ENCODE peak calls at places on chromosomes 4 and X, in ten cellular contexts. G is fibroblast of the aortic adventitia; R is Caco-2; X is hippocampal formation; T is activated CD8-positive, alpha-beta memory T cell treated with anti-CD3 and anti-CD28 coated beads for 48 hours; L is fibroblast of mammary gland; W is chondrocyte; J is DMS153; D is stimulated activated CD8-positive, alpha-beta memory T cell treated with anti-CD3 and anti-CD28 coated beads, Interleukin-12 subunit alpha, Interleukin-12 subunit beta, amount 100 ng/mL, for 1 hour; P is gastrocnemius medialis. M is an unnamed sample.

GRCh38 chr4:95231713-95232112 is 317.1 kb downstream of the UNC5C start:
- DNase-seq in G (no peak), R (peak; percentile 65), X (no peak), T (no peak), L (no peak), W (no peak), J (no peak), D (no peak), P (no peak), M (no peak)

GRCh38 chrX:31483336-31483735 is 411.5 kb upstream of the FTHL17 start:
- DNase-seq in G (peak; percentile 79), R (no peak), X (no peak), T (no peak), L (peak; percentile 74), W (no peak), J (no peak), D (no peak), P (no peak), M (no peak)

GRCh38 chrX:67555578-67556203 is 11.9 kb downstream of the AR start:
- DNase-seq in G (peak; percentile 59), R (peak; percentile 27), X (no peak), T (no peak), L (peak; percentile 59), W (no peak), J (no peak), D (no peak), P (peak; percentile 20), M (peak; percentile 55)

GRCh38 chr4:81314196-81314896 is 99.3 kb upstream of the PRKG2 start:
- DNase-seq in G (peak; percentile 41), R (peak; percentile 82), X (no peak), T (no peak), L (peak; percentile 90), W (no peak), J (peak; percentile 93), D (no peak), P (no peak), M (no peak)

GRCh38 chr4:80798082-80798481 is 232.4 kb upstream of the BMP3 start:
- DNase-seq in G (no peak), R (no peak), X (no peak), T (no peak), L (no peak), W (no peak), J (no peak), D (no peak), P (no peak), M (no peak)

GRCh38 chr4:1230971-1231636 is 17.8 kb downstream of the CTBP1 start:
- DNase-seq in G (no peak), R (no peak), X (no peak), T (no peak), L (no peak), W (no peak), J (no peak), D (no peak), P (no peak), M (no peak)

GRCh38 chrX:85499400-85499799 is 119.9 kb upstream of the POF1B start:
- DNase-seq in G (no peak), R (peak; percentile 27), X (no peak), T (no peak), L (no peak), W (no peak), J (no peak), D (no peak), P (no peak), M (no peak)

GRCh38 chr4:41657561-41657960 is 91.0 kb downstream of the PHOX2B start:
- DNase-seq in G (no peak), R (no peak), X (no peak), T (no peak), L (no peak), W (no peak), J (no peak), D (no peak), P (no peak), M (no peak)

GRCh38 chr4:8643441-8643840 is 50.9 kb downstream of the CPZ start:
- DNase-seq in G (no peak), R (peak; percentile 13), X (no peak), T (no peak), L (no peak), W (peak; percentile 41), J (no peak), D (no peak), P (no peak), M (peak; percentile 24)

GRCh38 chrX:14029039-14029424 is 660 bp downstream of the GEMIN8 start:
- DNase-seq in G (peak; percentile 9), R (no peak), X (no peak), T (no peak), L (peak; percentile 36), W (no peak), J (no peak), D (no peak), P (no peak), M (no peak)

GRCh38 chrX:16479206-16479869 is 170.6 kb upstream of the S100G start:
- DNase-seq in G (peak; percentile 46), R (no peak), X (no peak), T (no peak), L (peak; percentile 86), W (no peak), J (no peak), D (no peak), P (no peak), M (no peak)

GRCh38 chr4:751676-752075 is 46.0 kb downstream of the PCGF3 start:
- DNase-seq in G (no peak), R (no peak), X (peak; percentile 27), T (no peak), L (peak; percentile 54), W (peak; percentile 81), J (no peak), D (no peak), P (no peak), M (no peak)

GRCh38 chrX:153874366-153875125 is 11.4 kb downstream of the L1CAM start:
- DNase-seq in G (no peak), R (no peak), X (no peak), T (no peak), L (no peak), W (peak; percentile 78), J (no peak), D (no peak), P (no peak), M (no peak)

GRCh38 chrX:119693032-119693995 is at the start of gene SEPTIN6:
- DNase-seq in G (peak; percentile 43), R (peak; percentile 63), X (peak; percentile 27), T (peak; percentile 40), L (peak; percentile 46), W (peak; percentile 93), J (peak; percentile 17), D (peak; percentile 60), P (peak; percentile 38), M (peak; percentile 76)

GRCh38 chr4:99383833-99384392 is 31.4 kb upstream of the ADH1C start:
- DNase-seq in G (peak; percentile 100), R (no peak), X (no peak), T (no peak), L (peak; percentile 98), W (no peak), J (no peak), D (no peak), P (peak; percentile 44), M (peak; percentile 84)

GRCh38 chr4:128635141-128635911 is 174.2 kb upstream of the JADE1 start:
- DNase-seq in G (peak; percentile 91), R (peak; percentile 90), X (peak; percentile 33), T (no peak), L (peak; percentile 83), W (no peak), J (peak; percentile 89), D (no peak), P (peak; percentile 74), M (no peak)

GRCh38 chrX:53594354-53594753 is 92.2 kb downstream of the HUWE1 start:
- DNase-seq in G (no peak), R (no peak), X (no peak), T (no peak), L (peak; percentile 10), W (no peak), J (no peak), D (no peak), P (no peak), M (no peak)

GRCh38 chr4:20262221-20262620 is 10.5 kb downstream of the SLIT2 start:
- DNase-seq in G (no peak), R (no peak), X (no peak), T (no peak), L (no peak), W (no peak), J (no peak), D (no peak), P (no peak), M (no peak)

GRCh38 chr4:142282870-142283431 is 563.1 kb downstream of the INPP4B start:
- DNase-seq in G (peak; percentile 52), R (no peak), X (no peak), T (no peak), L (peak; percentile 46), W (no peak), J (no peak), D (no peak), P (no peak), M (no peak)

GRCh38 chr4:135731681-135732080 is 1530.1 kb upstream of the PABPC4L start:
- DNase-seq in G (no peak), R (no peak), X (no peak), T (no peak), L (no peak), W (no peak), J (no peak), D (no peak), P (no peak), M (no peak)

GRCh38 chrX:153797415-153798015 is 3.0 kb downstream of the SSR4 start:
- DNase-seq in G (no peak), R (no peak), X (no peak), T (no peak), L (no peak), W (no peak), J (no peak), D (no peak), P (no peak), M (no peak)

GRCh38 chr4:83708500-83709175 is 172.7 kb downstream of the GPAT3 start:
- DNase-seq in G (no peak), R (no peak), X (no peak), T (no peak), L (no peak), W (no peak), J (no peak), D (no peak), P (no peak), M (no peak)